ENCODE peak calls at places on chromosomes 6 and 20, in five cellular contexts. J is AG04450, F is lower lobe of right lung, V is esophagus muscularis mucosa, G is GM13977. K is an unnamed sample.

GRCh38 chr6:143614270-143614669 is 63.5 kb upstream of the PHACTR2 start:
- DNase-seq in V (no peak), G (no peak), F (no peak), J (no peak), K (no peak)

GRCh38 chr6:10951675-10952282 is 64.9 kb downstream of the SYCP2L start:
- DNase-seq in F (no peak), V (no peak), J (peak; percentile 77), G (peak; percentile 48), K (no peak)

GRCh38 chr20:32573167-32573851 is 11.8 kb downstream of the NOL4L start:
- DNase-seq in G (no peak), V (no peak), J (no peak), F (no peak), K (no peak)

GRCh38 chr6:28888097-28888496 is 35.7 kb downstream of the TRIM27 start:
- DNase-seq in F (no peak), J (no peak), V (no peak), G (no peak), K (no peak)

GRCh38 chr6:89678531-89678930 is 40.0 kb upstream of the LYRM2 start:
- DNase-seq in F (no peak), V (no peak), G (no peak), J (no peak), K (no peak)

GRCh38 chr20:15071010-15071808 is 733.8 kb upstream of the FLRT3 start:
- DNase-seq in V (no peak), J (no peak), F (no peak), G (no peak), K (no peak)

GRCh38 chr6:24931296-24931695 is 4.5 kb downstream of the RIPOR2 start:
- DNase-seq in G (no peak), J (no peak), V (no peak), F (no peak), K (no peak)

GRCh38 chr20:31608256-31608980 is 3.3 kb downstream of the ID1 start:
- DNase-seq in J (no peak), F (peak; percentile 93), G (peak; percentile 26), V (no peak), K (no peak)

GRCh38 chr6:144978208-144978607 is 693.1 kb downstream of the UTRN start:
- DNase-seq in J (no peak), V (no peak), G (no peak), F (no peak), K (no peak)

GRCh38 chr6:101290346-101290745 is 103.2 kb upstream of the GRIK2 start:
- DNase-seq in G (no peak), V (no peak), F (no peak), J (no peak), K (no peak)

GRCh38 chr6:153804755-153805330 is 234.2 kb upstream of the OPRM1 start:
- DNase-seq in V (no peak), F (no peak), J (no peak), G (no peak), K (no peak)

GRCh38 chr6:2124260-2124709 is 121.1 kb downstream of the GMDS start:
- DNase-seq in G (no peak), V (no peak), F (peak; percentile 43), J (no peak), K (no peak)

GRCh38 chr6:167476844-167477595 is 152.1 kb downstream of the TTLL2 start:
- DNase-seq in F (no peak), J (no peak), V (no peak), G (no peak), K (no peak)

GRCh38 chr20:40843251-40843650 is 154.2 kb upstream of the MAFB start:
- DNase-seq in V (no peak), G (no peak), F (no peak), J (no peak), K (no peak)

GRCh38 chr6:121506761-121507754 is 71.6 kb downstream of the GJA1 start:
- DNase-seq in G (no peak), F (no peak), J (peak; percentile 30), V (no peak), K (no peak)

GRCh38 chr20:10065154-10065833 is 30.5 kb downstream of the ANKEF1 start:
- DNase-seq in V (no peak), J (no peak), F (no peak), G (no peak), K (no peak)

GRCh38 chr6:159915397-159915796 is 24.6 kb downstream of the MAS1 start:
- DNase-seq in F (no peak), G (no peak), J (no peak), V (no peak), K (no peak)

GRCh38 chr6:11354019-11354418 is 121.6 kb upstream of the NEDD9 start:
- DNase-seq in V (no peak), J (peak; percentile 2), F (no peak), G (no peak), K (no peak)

GRCh38 chr20:60055740-60056139 is 97.5 kb downstream of the CDH26 start:
- DNase-seq in J (no peak), G (no peak), F (peak; percentile 85), V (no peak), K (no peak)

GRCh38 chr20:35223941-35224340 is 2.5 kb upstream of the MMP24 start:
- DNase-seq in V (no peak), F (no peak), G (no peak), J (no peak), K (no peak)

GRCh38 chr6:121349596-121349995 is 15.3 kb upstream of the TBC1D32 start:
- DNase-seq in F (no peak), V (no peak), J (no peak), G (no peak), K (no peak)

DNA sequence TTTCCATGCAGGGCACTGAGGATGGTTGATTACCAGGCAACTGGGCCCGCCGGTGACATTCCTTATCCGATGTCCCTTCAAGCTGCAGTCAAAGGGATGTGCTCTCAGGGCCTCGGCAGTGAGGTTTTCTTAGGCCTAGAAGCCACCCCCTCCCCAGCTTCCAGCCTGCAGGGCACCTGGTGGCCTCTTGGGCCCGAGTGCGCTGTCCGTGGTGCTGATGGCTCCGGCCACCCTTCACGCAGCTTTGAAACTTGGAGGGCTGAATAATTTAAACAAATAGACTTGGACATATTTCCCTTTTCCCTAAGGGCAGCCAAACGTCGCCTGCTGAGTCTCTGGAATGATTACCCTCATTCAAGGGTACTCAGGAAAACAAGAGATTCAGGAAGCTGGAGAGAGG is 8.9 kb upstream of the MLN start:
- DNase-seq in J (no peak), G (peak; percentile 69), F (peak; percentile 56), V (no peak), K (peak; percentile 81)
- TF ChIP-seq CTCF in J (peak; percentile 58), G (no peak), F (peak; percentile 20), V (peak; percentile 20), K (peak; percentile 54)

DNA sequence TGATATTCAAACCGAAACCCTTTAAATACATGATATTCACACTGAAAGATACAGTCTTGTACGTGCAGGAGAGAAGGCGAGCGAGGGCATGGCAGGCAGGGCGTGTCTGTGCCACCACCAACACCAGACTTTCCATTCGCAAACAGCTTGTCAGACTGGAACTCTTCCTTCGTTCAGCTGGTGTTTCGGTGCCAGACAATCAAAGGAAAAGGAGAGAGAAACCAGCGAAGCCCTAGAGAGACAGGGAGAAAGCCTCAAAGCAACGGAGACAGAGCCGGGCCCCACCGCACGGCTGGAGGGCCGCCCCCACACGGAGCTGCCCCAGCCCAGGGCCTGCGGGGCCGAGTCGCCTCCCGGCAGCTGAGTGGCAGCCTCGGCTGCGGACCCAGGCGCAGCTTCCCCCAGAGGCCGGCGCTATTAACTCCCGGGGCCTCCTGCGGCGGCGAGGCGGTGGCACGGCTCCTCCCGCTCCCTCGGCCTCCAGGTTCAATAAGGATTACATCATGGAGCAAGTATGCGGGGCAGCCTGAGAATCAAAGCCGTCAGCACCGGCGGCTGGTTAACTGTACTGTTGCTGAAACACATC is 32.1 kb upstream of the NR2E1 start:
- DNase-seq in V (no peak), G (no peak), F (peak; percentile 79), J (peak; percentile 39), K (no peak)
- TF ChIP-seq CTCF in V (no peak), G (no peak), F (no peak), J (peak; percentile 8), K (peak; percentile 44)

DNA sequence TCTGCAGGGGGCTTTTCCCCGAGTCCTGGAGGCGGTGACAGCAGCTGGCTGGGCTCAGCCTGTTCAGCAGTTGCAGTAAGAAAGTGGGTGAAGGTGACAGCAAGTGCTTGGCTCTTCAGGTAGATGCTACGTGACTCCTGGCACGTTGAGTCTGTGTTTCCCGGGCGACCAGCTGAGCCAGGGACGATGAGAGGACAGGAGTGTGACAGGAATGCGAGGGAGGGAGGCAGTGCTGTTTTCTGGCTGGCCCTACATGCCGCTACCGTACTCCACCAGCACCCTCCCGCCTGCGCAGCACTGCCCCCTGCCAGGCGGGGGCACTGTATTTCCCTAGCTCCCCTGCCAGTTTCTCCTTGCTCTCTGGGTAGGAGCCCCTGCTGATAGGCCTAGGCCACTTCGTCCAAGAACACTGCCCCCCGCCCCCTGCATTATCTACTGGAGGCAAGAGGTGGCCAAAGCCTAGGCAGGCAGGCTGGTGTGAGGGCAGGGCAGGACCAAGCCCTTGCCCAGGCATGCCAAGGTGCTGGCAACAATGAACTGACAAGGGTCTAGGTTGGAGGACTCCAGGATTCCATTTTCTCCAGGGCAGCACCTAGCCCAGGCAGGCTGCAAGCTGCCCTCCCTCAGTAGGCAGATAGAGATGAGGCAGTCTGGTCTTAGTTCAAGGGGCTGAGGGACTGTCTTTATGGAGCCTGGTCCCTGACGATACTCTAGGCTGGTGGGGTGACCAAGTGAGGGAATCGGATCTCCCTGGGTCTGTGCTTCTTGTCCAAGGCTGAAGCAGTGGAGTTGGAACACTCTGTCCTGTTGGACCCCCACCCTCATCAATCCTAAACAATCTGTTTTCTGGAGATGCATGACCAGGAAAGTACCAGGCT is 19.2 kb downstream of the MRPS18A start:
- DNase-seq in G (peak; percentile 75), F (peak; percentile 73), V (no peak), J (no peak), K (no peak)
- TF ChIP-seq CTCF in G (peak; percentile 73), F (peak; percentile 56), V (peak; percentile 41), J (peak; percentile 56), K (peak; percentile 78)

GRCh38 chr6:56279346-56280080 is 32.1 kb upstream of the COL21A1 start:
- DNase-seq in F (no peak), J (no peak), V (no peak), G (no peak), K (no peak)

GRCh38 chr6:56282391-56282790 is 35.0 kb upstream of the COL21A1 start:
- DNase-seq in J (no peak), G (no peak), V (no peak), F (no peak), K (no peak)

GRCh38 chr6:56278186-56278585 is 30.8 kb upstream of the COL21A1 start:
- DNase-seq in G (no peak), F (no peak), V (no peak), J (no peak), K (no peak)
- TF ChIP-seq CTCF in G (no peak), F (no peak), V (no peak), J (no peak), K (no peak)

GRCh38 chr6:162621246-162621645 is 106.3 kb downstream of the PRKN start:
- DNase-seq in G (peak; percentile 6), F (no peak), J (no peak), V (no peak), K (no peak)
- TF ChIP-seq CTCF in G (no peak), F (no peak), J (no peak), V (no peak), K (no peak)

GRCh38 chr6:132456700-132457143 is 55.4 kb upstream of the MOXD1 start:
- DNase-seq in G (peak; percentile 56), V (no peak), J (no peak), F (peak; percentile 64), K (no peak)

GRCh38 chr6:132458887-132459604 is 53.9 kb downstream of the STX7 start:
- DNase-seq in J (no peak), G (no peak), F (no peak), V (no peak), K (no peak)

GRCh38 chr6:132464538-132465256 is 48.2 kb downstream of the STX7 start:
- DNase-seq in J (no peak), F (no peak), G (no peak), V (no peak), K (no peak)

GRCh38 chr6:132461958-132462357 is 51.0 kb downstream of the STX7 start:
- DNase-seq in G (no peak), J (no peak), V (no peak), F (no peak), K (no peak)

GRCh38 chr6:132459605-132459952 is 53.3 kb downstream of the STX7 start:
- DNase-seq in J (no peak), G (no peak), F (no peak), V (no peak), K (no peak)
- TF ChIP-seq CTCF in J (no peak), G (no peak), F (no peak), V (no peak), K (no peak)

K was measured in chondrocyte.